ENCODE peak calls at places on chromosomes 3 and 15, in seven cellular contexts. H is suprapubic skin, O is A549, Z is stomach, B is body of pancreas, K is heart left ventricle, N is H1. M is an unnamed sample.
A peak's percentile ranks its signal among the peaks of the same experiment; 100 is the strongest.

GRCh38 chr3:177602601-177603136 is 405.4 kb upstream of the TBL1XR1 start:
- DNase-seq in N (no peak), K (no peak), O (no peak), H (no peak), Z (no peak), B (peak; percentile 32), M (no peak)

GRCh38 chr3:188152660-188153497 is 1.1 kb upstream of the LPP start:
- DNase-seq in O (peak; percentile 63), K (no peak), N (peak; percentile 61), H (peak; percentile 85), B (peak; percentile 51), Z (peak; percentile 49), M (no peak)

GRCh38 chr3:195219351-195220045 is 51.5 kb downstream of the XXYLT1 start:
- DNase-seq in N (peak; percentile 41), O (no peak), Z (no peak), K (no peak), B (no peak), H (no peak), M (peak; percentile 74)

GRCh38 chr15:38823272-38823671 is 258.7 kb upstream of the RASGRP1 start:
- DNase-seq in K (no peak), Z (no peak), H (no peak), O (no peak), N (no peak), B (no peak), M (no peak)

GRCh38 chr15:36415643-36416042 is 163.8 kb upstream of the CDIN1 start:
- DNase-seq in N (no peak), B (no peak), H (no peak), K (no peak), Z (no peak), O (no peak), M (no peak)

GRCh38 chr3:186117521-186118111 is 8.7 kb upstream of the ETV5 start:
- DNase-seq in Z (no peak), N (no peak), O (no peak), K (no peak), B (no peak), H (no peak), M (no peak)

GRCh38 chr3:125313060-125313635 is 62.0 kb downstream of the ZNF148 start:
- DNase-seq in Z (no peak), N (no peak), O (no peak), H (no peak), B (no peak), K (no peak), M (no peak)

GRCh38 chr15:59178151-59178705 is 28.4 kb upstream of the LDHAL6B start:
- DNase-seq in H (peak; percentile 44), N (no peak), O (no peak), B (no peak), Z (no peak), K (no peak), M (no peak)

GRCh38 chr3:9501226-9501625 is 52.4 kb downstream of the LHFPL4 start:
- DNase-seq in K (no peak), Z (no peak), H (no peak), B (no peak), O (no peak), N (no peak), M (no peak)

GRCh38 chr3:129313415-129313982 is 34.8 kb downstream of the HMCES start:
- DNase-seq in N (no peak), H (peak; percentile 61), K (no peak), B (peak; percentile 25), Z (no peak), O (no peak), M (no peak)

GRCh38 chr3:193884011-193884410 is 251.9 kb upstream of the HES1 start:
- DNase-seq in O (no peak), N (no peak), K (no peak), H (no peak), Z (no peak), B (no peak), M (no peak)

GRCh38 chr15:70375006-70375409 is 277.3 kb upstream of the TLE3 start:
- DNase-seq in H (peak; percentile 61), Z (no peak), O (peak; percentile 72), N (peak; percentile 33), B (no peak), K (no peak), M (peak; percentile 83)

GRCh38 chr15:67382723-67383122 is 128.1 kb downstream of the IQCH start:
- DNase-seq in K (no peak), H (no peak), B (no peak), O (no peak), N (no peak), Z (no peak), M (no peak)

GRCh38 chr3:149494022-149494758 is 19.7 kb downstream of the TM4SF4 start:
- DNase-seq in K (peak; percentile 55), H (no peak), N (peak; percentile 88), O (peak; percentile 76), Z (peak; percentile 77), B (peak; percentile 73), M (peak; percentile 74)

GRCh38 chr3:124032351-124032880 is 40.5 kb upstream of the ROPN1 start:
- DNase-seq in K (peak; percentile 79), B (peak; percentile 22), Z (no peak), O (no peak), N (no peak), H (peak; percentile 62), M (no peak)

GRCh38 chr3:23438657-23439056 is 235.5 kb downstream of the UBE2E2 start:
- DNase-seq in H (no peak), K (no peak), B (no peak), N (no peak), Z (no peak), O (no peak), M (no peak)

GRCh38 chr3:190183121-190183520 is 62.4 kb upstream of the P3H2 start:
- DNase-seq in K (no peak), N (no peak), O (peak; percentile 90), H (no peak), Z (no peak), B (no peak), M (no peak)

GRCh38 chr3:139302084-139302800 is 41.6 kb upstream of the MRPS22 start:
- DNase-seq in Z (no peak), H (peak; percentile 79), O (peak; percentile 77), B (peak; percentile 25), N (no peak), K (peak; percentile 36), M (no peak)

GRCh38 chr3:122081543-122081942 is 26.4 kb downstream of the CD86 start:
- DNase-seq in Z (no peak), B (no peak), K (no peak), O (no peak), N (no peak), H (no peak), M (no peak)

GRCh38 chr3:50275996-50276761 is 2.7 kb upstream of the LSMEM2 start:
- DNase-seq in K (no peak), O (no peak), N (peak; percentile 78), Z (no peak), H (no peak), B (no peak), M (no peak)

GRCh38 chr3:50276762-50277101 is 2.2 kb upstream of the LSMEM2 start:
- DNase-seq in Z (no peak), K (no peak), B (no peak), O (no peak), N (no peak), H (no peak), M (no peak)

GRCh38 chr3:50279255-50280016 is 549 bp downstream of the LSMEM2 start:
- DNase-seq in Z (no peak), K (no peak), N (no peak), H (no peak), B (no peak), O (no peak), M (no peak)

GRCh38 chr3:50278106-50278867 is 600 bp upstream of the LSMEM2 start:
- DNase-seq in O (no peak), B (no peak), Z (no peak), H (no peak), K (no peak), N (no peak), M (no peak)

GRCh38 chr3:50278868-50279224 is at the start of gene LSMEM2:
- DNase-seq in H (no peak), N (no peak), K (peak; percentile 74), Z (no peak), B (no peak), O (no peak), M (no peak)
- H3K4me1 ChIP-seq in H (peaks cover 22% of the 10 kb centered on the region), N (no peaks in the 10 kb centered on the region), K (no peaks in the 10 kb centered on the region), Z (peaks cover 33% of the 10 kb centered on the region), B (peaks cover 8% of the 10 kb centered on the region), O (no peaks in the 10 kb centered on the region), M (peaks cover 10% of the 10 kb centered on the region)

GRCh38 chr15:92645051-92645631 is 10.4 kb downstream of the FAM174B start:
- DNase-seq in O (no peak), N (no peak), H (no peak), Z (peak; percentile 65), B (no peak), K (no peak), M (no peak)
- TF ChIP-seq POLR2A in O (no peak), N (no peak), H (no peak), Z (peak; percentile 11), B (no peak), K (no peak), M (no peak)

DNA sequence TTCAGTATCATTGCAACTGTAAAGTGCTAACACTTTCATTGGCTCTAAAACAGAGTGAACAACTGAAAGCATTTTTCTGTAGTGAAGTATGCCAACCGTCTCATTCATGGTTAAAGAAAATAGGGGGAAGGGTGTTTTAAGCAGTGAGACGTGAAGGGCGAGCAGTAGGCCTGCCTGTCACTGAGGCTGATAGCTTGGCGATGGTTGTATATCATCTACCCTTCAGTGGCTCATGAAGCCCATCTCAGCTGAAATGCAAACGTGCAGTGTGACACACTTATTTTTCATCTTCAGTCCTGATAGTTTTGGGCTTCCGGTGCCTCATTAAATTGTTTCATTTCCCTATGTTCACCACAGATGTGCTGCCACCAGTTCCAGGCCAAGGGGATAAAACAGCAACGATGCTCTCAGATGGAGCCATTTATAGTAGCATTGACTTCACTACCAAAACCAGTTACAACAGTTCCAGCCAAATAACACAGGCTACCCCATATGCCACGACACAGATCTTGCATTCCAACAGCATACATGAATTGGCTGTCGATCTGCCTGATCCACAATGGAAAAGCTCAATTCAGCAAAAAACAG is 562.0 kb downstream of the ROBO2 start:
- DNase-seq in Z (no peak), H (no peak), K (no peak), N (no peak), O (no peak), B (no peak), M (no peak)
- H3K4me3 ChIP-seq in Z (no peak overlapping the region), H (no peak overlapping the region), K (no peak overlapping the region), N (no peak overlapping the region), O (no peak overlapping the region), B (no peak overlapping the region), M (no peak overlapping the region)

GRCh38 chr15:85587707-85588441 is 206.9 kb downstream of the KLHL25 start:
- DNase-seq in O (peak; percentile 58), H (no peak), K (no peak), N (no peak), Z (no peak), B (no peak), M (no peak)

GRCh38 chr15:85591622-85592021 is 203.1 kb downstream of the KLHL25 start:
- DNase-seq in O (no peak), N (no peak), B (no peak), H (no peak), K (no peak), Z (no peak), M (no peak)

GRCh38 chr15:85592148-85592547 is 202.6 kb downstream of the KLHL25 start:
- DNase-seq in B (no peak), Z (no peak), O (peak; percentile 79), H (no peak), N (no peak), K (no peak), M (no peak)

GRCh38 chr15:85588657-85589056 is 206.1 kb downstream of the KLHL25 start:
- DNase-seq in Z (no peak), H (no peak), O (no peak), N (no peak), K (no peak), B (no peak), M (no peak)

GRCh38 chr15:85589873-85590272 is 204.9 kb downstream of the KLHL25 start:
- DNase-seq in H (no peak), B (peak; percentile 60), O (peak; percentile 78), N (no peak), K (no peak), Z (no peak), M (no peak)
- H3K4me1 ChIP-seq in H (peaks cover 50% of the 10 kb centered on the region), B (peaks cover 93% of the 10 kb centered on the region), O (peaks cover 90% of the 10 kb centered on the region), N (no peaks in the 10 kb centered on the region), K (peaks cover 41% of the 10 kb centered on the region), Z (peaks cover 83% of the 10 kb centered on the region), M (peaks cover 65% of the 10 kb centered on the region)